ENCODE peak calls at places on chromosomes 4 and X, in eight cellular contexts. L, E, Z, D, W, I, Y and V are unnamed samples.

GRCh38 chr4:142282870-142283431 is 563.1 kb downstream of the INPP4B start:
- DNase-seq in L (no peak), E (no peak), Z (no peak), D (no peak), W (no peak), I (no peak), Y (no peak), V (no peak)

GRCh38 chr4:15100994-15101695 is 98.9 kb downstream of the CPEB2 start:
- DNase-seq in L (no peak), E (no peak), Z (no peak), D (peak), W (peak), I (no peak), Y (no peak), V (no peak)

GRCh38 chrX:39762266-39762841 is 335.4 kb downstream of the BCOR start:
- DNase-seq in L (no peak), E (peak), Z (no peak), D (no peak), W (no peak), I (no peak), Y (no peak), V (no peak)

GRCh38 chrX:50098749-50099148 is 102.1 kb downstream of the AKAP4 start:
- DNase-seq in L (no peak), E (no peak), Z (no peak), D (no peak), W (no peak), I (no peak), Y (no peak), V (no peak)

GRCh38 chr4:94757192-94758140 is at the start of gene BMPR1B:
- DNase-seq in L (peak), E (peak), Z (no peak), D (peak), W (no peak), I (peak), Y (peak), V (peak)

GRCh38 chrX:6545712-6546111 is 10.8 kb upstream of the VCX3A start:
- DNase-seq in L (no peak), E (no peak), Z (no peak), D (no peak), W (no peak), I (no peak), Y (no peak), V (no peak)

GRCh38 chr4:87416965-87417364 is 5.4 kb upstream of the NUDT9 start:
- DNase-seq in L (no peak), E (no peak), Z (no peak), D (no peak), W (no peak), I (no peak), Y (no peak), V (no peak)

GRCh38 chrX:108270739-108271396 is 167.4 kb downstream of the COL4A6 start:
- DNase-seq in L (peak), E (peak), Z (no peak), D (no peak), W (no peak), I (no peak), Y (no peak), V (no peak)

GRCh38 chrX:153766098-153766817 is 2.2 kb downstream of the PLXNB3 start:
- DNase-seq in L (peak), E (peak), Z (no peak), D (peak), W (peak), I (peak), Y (peak), V (peak)

GRCh38 chrX:46263494-46263893 is 281.7 kb downstream of the ZNF674 start:
- DNase-seq in L (no peak), E (no peak), Z (no peak), D (no peak), W (no peak), I (no peak), Y (no peak), V (peak)

GRCh38 chr4:15004701-15005301 is 2.5 kb downstream of the CPEB2 start:
- DNase-seq in L (no peak), E (peak), Z (peak), D (peak), W (peak), I (peak), Y (peak), V (no peak)

GRCh38 chr4:82900016-82900334 is 560 bp upstream of the THAP9 start:
- DNase-seq in L (no peak), E (no peak), Z (peak), D (no peak), W (no peak), I (no peak), Y (no peak), V (peak)

GRCh38 chrX:133980832-133981588 is 4.4 kb downstream of the GPC3 start:
- DNase-seq in L (no peak), E (no peak), Z (no peak), D (no peak), W (no peak), I (no peak), Y (no peak), V (no peak)

GRCh38 chr4:6361076-6361784 is 91.6 kb downstream of the WFS1 start:
- DNase-seq in L (no peak), E (no peak), Z (no peak), D (no peak), W (no peak), I (no peak), Y (no peak), V (no peak)

GRCh38 chrX:24259544-24260240 is 54.2 kb downstream of the SUPT20HL2 start:
- DNase-seq in L (peak), E (peak), Z (no peak), D (no peak), W (no peak), I (no peak), Y (peak), V (peak)